ENCODE peak calls at places on chromosomes 2 and 18, in nine cellular contexts. One of them, this sample, is unnamed.

GRCh38 chr2:57516740-57517340 is 529.8 kb upstream of the VRK2 start:
- DNase-seq in NCI-H510A: no peak
- DNase-seq in HTR-8/SVneo: peak; percentile 41
- DNase-seq in stomach: no peak
- DNase-seq in GM06990: no peak
- DNase-seq in GM04504: peak; percentile 19
- DNase-seq in CD4-positive, alpha-beta T cell: no peak
- DNase-seq in NCI-H2081: peak; percentile 52
- DNase-seq in activated CD4-positive, alpha-beta T cell treated with anti-CD3 and anti-CD28 coated beads, Interleukin-2, amount 10 ng/mL, durations not matched to agents 7 days and 5 days: no peak
- DNase-seq in this sample: no peak

GRCh38 chr18:74683573-74683972 is 85.9 kb downstream of the ZNF407 start:
- DNase-seq in NCI-H510A: no peak
- DNase-seq in HTR-8/SVneo: no peak
- DNase-seq in stomach: no peak
- DNase-seq in GM06990: no peak
- DNase-seq in GM04504: no peak
- DNase-seq in CD4-positive, alpha-beta T cell: no peak
- DNase-seq in NCI-H2081: no peak
- DNase-seq in activated CD4-positive, alpha-beta T cell treated with anti-CD3 and anti-CD28 coated beads, Interleukin-2, amount 10 ng/mL, durations not matched to agents 7 days and 5 days: no peak
- DNase-seq in this sample: no peak

GRCh38 chr2:22729466-22729865 is 655.5 kb upstream of the KLHL29 start:
- DNase-seq in NCI-H510A: no peak
- DNase-seq in HTR-8/SVneo: no peak
- DNase-seq in stomach: no peak
- DNase-seq in GM06990: no peak
- DNase-seq in GM04504: no peak
- DNase-seq in CD4-positive, alpha-beta T cell: no peak
- DNase-seq in NCI-H2081: no peak
- DNase-seq in activated CD4-positive, alpha-beta T cell treated with anti-CD3 and anti-CD28 coated beads, Interleukin-2, amount 10 ng/mL, durations not matched to agents 7 days and 5 days: no peak
- DNase-seq in this sample: no peak

GRCh38 chr2:172427990-172428840 is 829 bp downstream of the ITGA6 start:
- DNase-seq in NCI-H510A: peak; percentile 37
- DNase-seq in HTR-8/SVneo: peak; percentile 52
- DNase-seq in stomach: peak; percentile 73
- DNase-seq in GM06990: peak; percentile 6
- DNase-seq in GM04504: no peak
- DNase-seq in CD4-positive, alpha-beta T cell: peak; percentile 70
- DNase-seq in NCI-H2081: peak; percentile 31
- DNase-seq in activated CD4-positive, alpha-beta T cell treated with anti-CD3 and anti-CD28 coated beads, Interleukin-2, amount 10 ng/mL, durations not matched to agents 7 days and 5 days: peak; percentile 68
- DNase-seq in this sample: peak; percentile 75

GRCh38 chr2:189982777-189983394 is 79.6 kb downstream of the MSTN start:
- DNase-seq in NCI-H510A: no peak
- DNase-seq in HTR-8/SVneo: no peak
- DNase-seq in stomach: no peak
- DNase-seq in GM06990: no peak
- DNase-seq in GM04504: no peak
- DNase-seq in CD4-positive, alpha-beta T cell: no peak
- DNase-seq in NCI-H2081: no peak
- DNase-seq in activated CD4-positive, alpha-beta T cell treated with anti-CD3 and anti-CD28 coated beads, Interleukin-2, amount 10 ng/mL, durations not matched to agents 7 days and 5 days: peak; percentile 6
- DNase-seq in this sample: no peak

GRCh38 chr2:26401739-26402541 is at the start of gene DRC1:
- DNase-seq in NCI-H510A: peak; percentile 73
- DNase-seq in HTR-8/SVneo: peak; percentile 80
- DNase-seq in stomach: peak; percentile 39
- DNase-seq in GM06990: peak; percentile 23
- DNase-seq in GM04504: peak; percentile 56
- DNase-seq in CD4-positive, alpha-beta T cell: no peak
- DNase-seq in NCI-H2081: peak; percentile 49
- DNase-seq in activated CD4-positive, alpha-beta T cell treated with anti-CD3 and anti-CD28 coated beads, Interleukin-2, amount 10 ng/mL, durations not matched to agents 7 days and 5 days: peak; percentile 55
- DNase-seq in this sample: peak; percentile 45

GRCh38 chr2:108587621-108588020 is 53.4 kb downstream of the LIMS1 start:
- DNase-seq in NCI-H510A: no peak
- DNase-seq in HTR-8/SVneo: no peak
- DNase-seq in stomach: no peak
- DNase-seq in GM06990: no peak
- DNase-seq in GM04504: no peak
- DNase-seq in CD4-positive, alpha-beta T cell: no peak
- DNase-seq in NCI-H2081: no peak
- DNase-seq in activated CD4-positive, alpha-beta T cell treated with anti-CD3 and anti-CD28 coated beads, Interleukin-2, amount 10 ng/mL, durations not matched to agents 7 days and 5 days: no peak
- DNase-seq in this sample: no peak

GRCh38 chr2:18612133-18612532 is 22.8 kb upstream of the NT5C1B start:
- DNase-seq in NCI-H510A: no peak
- DNase-seq in HTR-8/SVneo: no peak
- DNase-seq in stomach: no peak
- DNase-seq in GM06990: no peak
- DNase-seq in GM04504: no peak
- DNase-seq in CD4-positive, alpha-beta T cell: no peak
- DNase-seq in NCI-H2081: no peak
- DNase-seq in activated CD4-positive, alpha-beta T cell treated with anti-CD3 and anti-CD28 coated beads, Interleukin-2, amount 10 ng/mL, durations not matched to agents 7 days and 5 days: no peak
- DNase-seq in this sample: no peak

GRCh38 chr2:172924070-172924469 is 151.6 kb upstream of the MAP3K20 start:
- DNase-seq in NCI-H510A: no peak
- DNase-seq in HTR-8/SVneo: no peak
- DNase-seq in stomach: no peak
- DNase-seq in GM06990: no peak
- DNase-seq in GM04504: no peak
- DNase-seq in CD4-positive, alpha-beta T cell: no peak
- DNase-seq in NCI-H2081: no peak
- DNase-seq in activated CD4-positive, alpha-beta T cell treated with anti-CD3 and anti-CD28 coated beads, Interleukin-2, amount 10 ng/mL, durations not matched to agents 7 days and 5 days: no peak
- DNase-seq in this sample: no peak

GRCh38 chr2:43518718-43519117 is 77.1 kb downstream of the THADA start:
- DNase-seq in NCI-H510A: no peak
- DNase-seq in HTR-8/SVneo: no peak
- DNase-seq in stomach: no peak
- DNase-seq in GM06990: no peak
- DNase-seq in GM04504: no peak
- DNase-seq in CD4-positive, alpha-beta T cell: no peak
- DNase-seq in NCI-H2081: no peak
- DNase-seq in activated CD4-positive, alpha-beta T cell treated with anti-CD3 and anti-CD28 coated beads, Interleukin-2, amount 10 ng/mL, durations not matched to agents 7 days and 5 days: no peak
- DNase-seq in this sample: no peak

GRCh38 chr2:169683054-169683424 is 11.2 kb downstream of the CFAP210 start:
- DNase-seq in NCI-H510A: no peak
- DNase-seq in HTR-8/SVneo: no peak
- DNase-seq in stomach: no peak
- DNase-seq in GM06990: no peak
- DNase-seq in GM04504: no peak
- DNase-seq in CD4-positive, alpha-beta T cell: no peak
- DNase-seq in NCI-H2081: no peak
- DNase-seq in activated CD4-positive, alpha-beta T cell treated with anti-CD3 and anti-CD28 coated beads, Interleukin-2, amount 10 ng/mL, durations not matched to agents 7 days and 5 days: peak; percentile 35
- DNase-seq in this sample: no peak

This sample was measured in left colon.